ENCODE peak calls at places on chromosomes 3 and 15, in ten cellular contexts. One of them, this sample, is unnamed. For H3K27me3 and H3K4me1, the result is how much of the 10 kb centered on the place peaks cover.

GRCh38 chr3:186839874-186840641 is 2.5 kb upstream of the ADIPOQ start:
- DNase-seq in body of pancreas: no peak
- DNase-seq in suprapubic skin: no peak
- DNase-seq in Caco-2: no peak
- DNase-seq in adrenal gland: no peak
- DNase-seq in endothelial cell of umbilical vein: no peak
- DNase-seq in GM23338: no peak
- DNase-seq in H9: no peak
- DNase-seq in ovary: no peak
- DNase-seq in IMR-90: no peak
- DNase-seq in this sample: no peak

GRCh38 chr3:156826144-156826895 is at the start of gene LEKR1:
- DNase-seq in Caco-2: peak
- DNase-seq in H9: peak
- DNase-seq in GM23338: peak
- DNase-seq in endothelial cell of umbilical vein: peak
- DNase-seq in body of pancreas: peak
- DNase-seq in suprapubic skin: peak
- DNase-seq in IMR-90: peak
- DNase-seq in adrenal gland: peak
- DNase-seq in ovary: peak
- DNase-seq in this sample: peak

GRCh38 chr3:179884136-179884535 is 152.6 kb downstream of the PEX5L start:
- DNase-seq in H9: no peak
- DNase-seq in endothelial cell of umbilical vein: no peak
- DNase-seq in Caco-2: no peak
- DNase-seq in suprapubic skin: no peak
- DNase-seq in body of pancreas: no peak
- DNase-seq in IMR-90: no peak
- DNase-seq in adrenal gland: no peak
- DNase-seq in GM23338: no peak
- DNase-seq in ovary: no peak
- DNase-seq in this sample: no peak

GRCh38 chr3:106049876-106050275 is 181.1 kb upstream of the CBLB start:
- DNase-seq in adrenal gland: no peak
- DNase-seq in body of pancreas: no peak
- DNase-seq in suprapubic skin: no peak
- DNase-seq in endothelial cell of umbilical vein: no peak
- DNase-seq in ovary: no peak
- DNase-seq in Caco-2: no peak
- DNase-seq in IMR-90: peak
- DNase-seq in GM23338: no peak
- DNase-seq in H9: no peak
- DNase-seq in this sample: no peak

GRCh38 chr3:126035362-126036050 is 48.4 kb downstream of the SLC41A3 start:
- DNase-seq in endothelial cell of umbilical vein: no peak
- DNase-seq in suprapubic skin: peak
- DNase-seq in H9: peak
- DNase-seq in GM23338: no peak
- DNase-seq in adrenal gland: peak
- DNase-seq in ovary: no peak
- DNase-seq in body of pancreas: no peak
- DNase-seq in Caco-2: no peak
- DNase-seq in IMR-90: no peak
- DNase-seq in this sample: no peak

GRCh38 chr15:91853501-91853967 is at the start of gene SLCO3A1:
- DNase-seq in H9: peak
- DNase-seq in ovary: peak
- DNase-seq in suprapubic skin: peak
- DNase-seq in IMR-90: peak
- DNase-seq in GM23338: peak
- DNase-seq in endothelial cell of umbilical vein: peak
- DNase-seq in adrenal gland: peak
- DNase-seq in Caco-2: peak
- DNase-seq in body of pancreas: peak
- DNase-seq in this sample: no peak

GRCh38 chr15:64455951-64456350 is 4.4 kb upstream of the ZNF609 start:
- DNase-seq in H9: no peak
- DNase-seq in GM23338: no peak
- DNase-seq in Caco-2: no peak
- DNase-seq in endothelial cell of umbilical vein: peak
- DNase-seq in suprapubic skin: no peak
- DNase-seq in body of pancreas: no peak
- DNase-seq in ovary: no peak
- DNase-seq in adrenal gland: peak
- DNase-seq in IMR-90: no peak
- DNase-seq in this sample: no peak

GRCh38 chr3:197801801-197802504 is 10.9 kb downstream of the LRCH3 start:
- DNase-seq in GM23338: peak
- DNase-seq in IMR-90: peak
- DNase-seq in endothelial cell of umbilical vein: peak
- DNase-seq in H9: no peak
- DNase-seq in Caco-2: peak
- DNase-seq in ovary: no peak
- DNase-seq in body of pancreas: no peak
- DNase-seq in adrenal gland: no peak
- DNase-seq in suprapubic skin: no peak
- DNase-seq in this sample: no peak

GRCh38 chr3:185253645-185254410 is at the start of gene EHHADH:
- DNase-seq in suprapubic skin: peak
- DNase-seq in Caco-2: peak
- DNase-seq in H9: peak
- DNase-seq in IMR-90: peak
- DNase-seq in GM23338: peak
- DNase-seq in ovary: peak
- DNase-seq in adrenal gland: peak
- DNase-seq in body of pancreas: peak
- DNase-seq in endothelial cell of umbilical vein: peak
- DNase-seq in this sample: peak

GRCh38 chr3:185737020-185737419 is 87.8 kb downstream of the IGF2BP2 start:
- DNase-seq in IMR-90: peak
- DNase-seq in adrenal gland: no peak
- DNase-seq in H9: no peak
- DNase-seq in body of pancreas: no peak
- DNase-seq in Caco-2: no peak
- DNase-seq in endothelial cell of umbilical vein: peak
- DNase-seq in GM23338: no peak
- DNase-seq in ovary: no peak
- DNase-seq in suprapubic skin: no peak
- DNase-seq in this sample: no peak

GRCh38 chr3:57833763-57834162 is 77.7 kb downstream of the SLMAP start:
- DNase-seq in adrenal gland: no peak
- DNase-seq in suprapubic skin: no peak
- DNase-seq in Caco-2: no peak
- DNase-seq in H9: no peak
- DNase-seq in GM23338: no peak
- DNase-seq in endothelial cell of umbilical vein: no peak
- DNase-seq in ovary: no peak
- DNase-seq in body of pancreas: no peak
- DNase-seq in IMR-90: no peak
- DNase-seq in this sample: no peak

GRCh38 chr15:38176696-38177095 is 75.9 kb upstream of the SPRED1 start:
- DNase-seq in endothelial cell of umbilical vein: no peak
- DNase-seq in body of pancreas: no peak
- DNase-seq in IMR-90: no peak
- DNase-seq in suprapubic skin: no peak
- DNase-seq in Caco-2: no peak
- DNase-seq in adrenal gland: no peak
- DNase-seq in ovary: no peak
- DNase-seq in H9: no peak
- DNase-seq in GM23338: no peak
- DNase-seq in this sample: no peak

GRCh38 chr3:188421151-188421821 is 267.3 kb downstream of the LPP start:
- DNase-seq in Caco-2: no peak
- DNase-seq in GM23338: no peak
- DNase-seq in suprapubic skin: no peak
- DNase-seq in ovary: no peak
- DNase-seq in IMR-90: peak
- DNase-seq in H9: no peak
- DNase-seq in adrenal gland: no peak
- DNase-seq in body of pancreas: no peak
- DNase-seq in endothelial cell of umbilical vein: peak
- DNase-seq in this sample: peak

GRCh38 chr3:40207796-40208195 is 101.7 kb upstream of the EIF1B start:
- DNase-seq in endothelial cell of umbilical vein: no peak
- DNase-seq in H9: no peak
- DNase-seq in Caco-2: no peak
- DNase-seq in adrenal gland: no peak
- DNase-seq in IMR-90: no peak
- DNase-seq in GM23338: no peak
- DNase-seq in suprapubic skin: no peak
- DNase-seq in ovary: no peak
- DNase-seq in body of pancreas: no peak
- DNase-seq in this sample: peak

GRCh38 chr3:11835028-11835639 is 11.6 kb downstream of the TAMM41 start:
- DNase-seq in Caco-2: peak
- DNase-seq in suprapubic skin: no peak
- DNase-seq in GM23338: peak
- DNase-seq in ovary: no peak
- DNase-seq in adrenal gland: no peak
- DNase-seq in H9: no peak
- DNase-seq in IMR-90: peak
- DNase-seq in endothelial cell of umbilical vein: peak
- DNase-seq in body of pancreas: no peak
- DNase-seq in this sample: no peak

GRCh38 chr3:194197981-194198695 is 62.2 kb downstream of the HES1 start:
- DNase-seq in adrenal gland: no peak
- DNase-seq in H9: no peak
- DNase-seq in body of pancreas: no peak
- DNase-seq in IMR-90: no peak
- DNase-seq in GM23338: no peak
- DNase-seq in endothelial cell of umbilical vein: no peak
- DNase-seq in suprapubic skin: no peak
- DNase-seq in ovary: no peak
- DNase-seq in Caco-2: no peak
- DNase-seq in this sample: no peak

GRCh38 chr15:51935466-51936118 is 36.0 kb downstream of the LEO1 start:
- DNase-seq in endothelial cell of umbilical vein: no peak
- DNase-seq in ovary: no peak
- DNase-seq in GM23338: no peak
- DNase-seq in suprapubic skin: no peak
- DNase-seq in Caco-2: no peak
- DNase-seq in IMR-90: peak
- DNase-seq in body of pancreas: no peak
- DNase-seq in adrenal gland: no peak
- DNase-seq in H9: no peak
- DNase-seq in this sample: no peak

GRCh38 chr3:113234028-113234427 is 22.7 kb downstream of the BOC start:
- DNase-seq in body of pancreas: no peak
- DNase-seq in Caco-2: no peak
- DNase-seq in GM23338: no peak
- DNase-seq in endothelial cell of umbilical vein: no peak
- DNase-seq in ovary: no peak
- DNase-seq in suprapubic skin: no peak
- DNase-seq in adrenal gland: no peak
- DNase-seq in H9: no peak
- DNase-seq in IMR-90: no peak
- DNase-seq in this sample: peak

GRCh38 chr15:25469377-25469776 is 30.6 kb upstream of the UBE3A start:
- DNase-seq in H9: no peak
- DNase-seq in IMR-90: no peak
- DNase-seq in Caco-2: no peak
- DNase-seq in adrenal gland: peak
- DNase-seq in endothelial cell of umbilical vein: no peak
- DNase-seq in suprapubic skin: no peak
- DNase-seq in body of pancreas: no peak
- DNase-seq in ovary: no peak
- DNase-seq in GM23338: no peak
- DNase-seq in this sample: peak

GRCh38 chr3:8755564-8756237 is 13.7 kb downstream of the OXTR start:
- DNase-seq in ovary: no peak
- DNase-seq in endothelial cell of umbilical vein: no peak
- DNase-seq in H9: no peak
- DNase-seq in GM23338: peak
- DNase-seq in body of pancreas: no peak
- DNase-seq in Caco-2: peak
- DNase-seq in adrenal gland: no peak
- DNase-seq in suprapubic skin: peak
- DNase-seq in IMR-90: no peak
- DNase-seq in this sample: no peak
- TF ChIP-seq CTCF in ovary: no peak
- TF ChIP-seq CTCF in endothelial cell of umbilical vein: peak
- TF ChIP-seq CTCF in H9: peak
- TF ChIP-seq CTCF in GM23338: peak
- TF ChIP-seq CTCF in body of pancreas: no peak
- TF ChIP-seq CTCF in Caco-2: no peak
- TF ChIP-seq CTCF in adrenal gland: no peak
- TF ChIP-seq CTCF in suprapubic skin: no peak
- TF ChIP-seq CTCF in IMR-90: peak
- TF ChIP-seq CTCF in this sample: peak

GRCh38 chr3:137032465-137033120 is 74.8 kb downstream of the IL20RB start:
- DNase-seq in adrenal gland: peak
- DNase-seq in H9: peak
- DNase-seq in body of pancreas: peak
- DNase-seq in GM23338: peak
- DNase-seq in IMR-90: peak
- DNase-seq in ovary: peak
- DNase-seq in endothelial cell of umbilical vein: peak
- DNase-seq in Caco-2: peak
- DNase-seq in suprapubic skin: peak
- DNase-seq in this sample: peak
- H3K27me3 ChIP-seq in adrenal gland: under half
- H3K27me3 ChIP-seq in H9: under half
- H3K27me3 ChIP-seq in body of pancreas: under half
- H3K27me3 ChIP-seq in GM23338: under half
- H3K27me3 ChIP-seq in IMR-90: under half
- H3K27me3 ChIP-seq in ovary: under half
- H3K27me3 ChIP-seq in endothelial cell of umbilical vein: under half
- H3K27me3 ChIP-seq in Caco-2: under half
- H3K27me3 ChIP-seq in suprapubic skin: under half
- H3K27me3 ChIP-seq in this sample: under half

GRCh38 chr3:52223449-52224408 is 1.7 kb downstream of the TLR9 start:
- DNase-seq in Caco-2: no peak
- DNase-seq in GM23338: no peak
- DNase-seq in adrenal gland: no peak
- DNase-seq in body of pancreas: no peak
- DNase-seq in IMR-90: no peak
- DNase-seq in ovary: no peak
- DNase-seq in suprapubic skin: no peak
- DNase-seq in endothelial cell of umbilical vein: no peak
- DNase-seq in H9: peak
- DNase-seq in this sample: no peak
- H3K4me1 ChIP-seq in Caco-2: under half
- H3K4me1 ChIP-seq in GM23338: under half
- H3K4me1 ChIP-seq in adrenal gland: under half
- H3K4me1 ChIP-seq in body of pancreas: under half
- H3K4me1 ChIP-seq in IMR-90: under half
- H3K4me1 ChIP-seq in ovary: under half
- H3K4me1 ChIP-seq in suprapubic skin: under half
- H3K4me1 ChIP-seq in endothelial cell of umbilical vein: under half
- H3K4me1 ChIP-seq in H9: under half
- H3K4me1 ChIP-seq in this sample: under half

DNA sequence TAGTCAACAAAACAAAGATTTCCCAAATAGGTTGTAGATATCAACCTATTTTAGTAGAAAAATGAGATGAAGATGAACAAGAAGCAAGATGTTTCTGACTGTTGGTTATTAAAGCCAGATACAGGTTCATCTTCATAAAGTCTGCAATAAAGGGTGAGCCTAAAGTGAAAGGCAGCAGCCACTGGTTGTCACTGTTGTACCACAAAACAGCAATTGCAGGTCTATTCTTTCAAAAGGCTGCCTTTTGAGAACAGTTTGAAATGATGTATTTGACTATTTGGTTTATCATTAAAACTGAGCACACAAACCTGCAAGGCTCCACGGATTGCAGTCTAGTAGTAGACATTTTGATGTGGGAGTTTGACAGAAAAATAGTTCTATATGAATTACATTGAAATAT is 543.4 kb downstream of the GBE1 start:
- DNase-seq in GM23338: peak
- DNase-seq in H9: no peak
- DNase-seq in adrenal gland: no peak
- DNase-seq in endothelial cell of umbilical vein: peak
- DNase-seq in body of pancreas: no peak
- DNase-seq in IMR-90: no peak
- DNase-seq in suprapubic skin: no peak
- DNase-seq in Caco-2: peak
- DNase-seq in ovary: no peak
- DNase-seq in this sample: no peak
- TF ChIP-seq CTCF in GM23338: peak
- TF ChIP-seq CTCF in H9: peak
- TF ChIP-seq CTCF in adrenal gland: no peak
- TF ChIP-seq CTCF in endothelial cell of umbilical vein: peak
- TF ChIP-seq CTCF in body of pancreas: no peak
- TF ChIP-seq CTCF in IMR-90: peak
- TF ChIP-seq CTCF in suprapubic skin: no peak
- TF ChIP-seq CTCF in Caco-2: peak
- TF ChIP-seq CTCF in ovary: peak
- TF ChIP-seq CTCF in this sample: peak